ENCODE peak calls at places on chromosome 10, in seven cellular contexts. R, O, M, A, J, P and E are unnamed samples.
A peak's percentile ranks its signal among the peaks of the same experiment; 100 is the strongest.

GRCh38 chr10:49058341-49059255 is 56.7 kb downstream of the VSTM4 start:
- DNase-seq in R (peak; percentile 60), O (no peak), M (no peak), A (no peak), J (no peak), P (no peak), E (no peak)

GRCh38 chr10:123150986-123151738 is 3.0 kb upstream of the BUB3 start:
- DNase-seq in R (peak; percentile 17), O (no peak), M (peak; percentile 70), A (no peak), J (no peak), P (no peak), E (no peak)

GRCh38 chr10:118584181-118584954 is 11.1 kb downstream of the PRLHR start:
- DNase-seq in R (peak; percentile 68), O (peak; percentile 40), M (no peak), A (no peak), J (no peak), P (no peak), E (peak; percentile 86)

GRCh38 chr10:34172936-34173533 is 642.1 kb downstream of the PARD3 start:
- DNase-seq in R (peak; percentile 80), O (no peak), M (no peak), A (no peak), J (no peak), P (no peak), E (no peak)

GRCh38 chr10:22945934-22946673 is 18.3 kb downstream of the ARMC3 start:
- DNase-seq in R (no peak), O (no peak), M (no peak), A (no peak), J (no peak), P (no peak), E (no peak)

GRCh38 chr10:29037348-29038113 is 251.3 kb upstream of the LYZL1 start:
- DNase-seq in R (no peak), O (no peak), M (no peak), A (no peak), J (no peak), P (no peak), E (no peak)

GRCh38 chr10:124266468-124267230 is 152.1 kb downstream of the OAT start:
- DNase-seq in R (no peak), O (no peak), M (peak; percentile 51), A (no peak), J (no peak), P (no peak), E (no peak)

GRCh38 chr10:46542567-46543323 is 13.7 kb downstream of the GPRIN2 start:
- DNase-seq in R (no peak), O (no peak), M (peak; percentile 66), A (no peak), J (no peak), P (no peak), E (no peak)

GRCh38 chr10:76885815-76886214 is 751.8 kb downstream of the KCNMA1 start:
- DNase-seq in R (peak; percentile 47), O (no peak), M (no peak), A (no peak), J (no peak), P (no peak), E (no peak)

GRCh38 chr10:21238717-21239116 is 286.8 kb downstream of the SKIDA1 start:
- DNase-seq in R (no peak), O (no peak), M (no peak), A (no peak), J (no peak), P (no peak), E (no peak)

GRCh38 chr10:80501913-80502521 is 35.7 kb upstream of the SH2D4B start:
- DNase-seq in R (no peak), O (no peak), M (no peak), A (no peak), J (no peak), P (no peak), E (peak; percentile 52)

GRCh38 chr10:71077796-71078453 is 134.4 kb upstream of the UNC5B start:
- DNase-seq in R (no peak), O (no peak), M (peak; percentile 38), A (no peak), J (no peak), P (no peak), E (no peak)

GRCh38 chr10:9605231-9605630 is 1412.4 kb upstream of the CELF2 start:
- DNase-seq in R (no peak), O (no peak), M (no peak), A (no peak), J (no peak), P (no peak), E (no peak)

GRCh38 chr10:128191847-128192246 is 65.6 kb upstream of the MKI67 start:
- DNase-seq in R (no peak), O (no peak), M (no peak), A (no peak), J (no peak), P (no peak), E (no peak)

GRCh38 chr10:102776779-102777417 is 33.1 kb downstream of the WBP1L start:
- DNase-seq in R (peak; percentile 98), O (peak; percentile 85), M (peak; percentile 81), A (no peak), J (no peak), P (no peak), E (peak; percentile 99)
- TF ChIP-seq CTCF in R (no peak), O (no peak), M (no peak), A (no peak), J (no peak), P (no peak), E (peak; percentile 25)

GRCh38 chr10:106401161-106401560 is 763.3 kb downstream of the SORCS1 start:
- DNase-seq in R (no peak), O (no peak), M (no peak), A (no peak), J (no peak), P (no peak), E (no peak)
- TF ChIP-seq CTCF in R (peak; percentile 46), O (no peak), M (no peak), A (no peak), J (no peak), P (peak; percentile 48), E (no peak)

DNA sequence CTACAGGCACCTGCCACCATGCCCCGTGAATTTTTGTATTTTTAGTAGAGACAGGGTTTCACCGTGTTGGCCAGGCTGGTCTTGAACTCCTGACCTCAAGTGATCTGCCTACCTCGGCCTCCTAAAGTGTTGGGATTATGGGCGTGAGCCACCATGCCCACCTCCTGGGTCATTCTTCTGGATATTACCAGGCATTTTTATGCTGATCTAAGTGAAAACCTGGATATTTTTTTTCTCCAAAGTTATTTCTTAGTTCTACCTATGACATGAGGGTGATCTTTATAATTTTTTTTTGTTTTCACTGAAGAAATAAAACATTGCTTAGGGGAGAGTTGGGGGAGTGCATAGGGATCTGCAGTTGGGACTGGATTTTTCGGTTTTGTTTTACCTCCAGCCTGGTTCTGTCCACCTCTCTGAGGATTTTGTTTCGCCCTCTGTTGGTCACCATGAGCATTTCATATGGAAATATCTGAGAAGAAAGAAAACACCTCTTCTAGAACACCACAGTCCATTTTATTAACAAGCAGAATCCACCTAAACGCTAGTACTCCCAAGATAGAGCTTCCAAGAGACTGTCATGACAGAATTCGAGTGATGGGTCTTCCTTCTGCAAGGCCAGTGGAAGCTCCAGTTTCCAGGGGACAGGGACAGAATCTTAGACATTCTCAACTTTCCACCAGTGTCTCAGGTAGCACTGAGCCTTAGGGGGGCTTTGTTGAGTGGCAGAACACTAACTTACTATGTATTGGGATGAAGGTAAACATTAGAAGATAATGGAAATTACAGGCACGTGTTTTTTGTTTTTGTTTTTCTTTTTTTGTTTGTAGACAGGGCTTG is 33.4 kb upstream of the AFAP1L2 start:
- DNase-seq in R (peak; percentile 21), O (no peak), M (no peak), A (no peak), J (no peak), P (peak; percentile 15), E (no peak)
- TF ChIP-seq CTCF in R (peak; percentile 69), O (peak; percentile 68), M (peak; percentile 44), A (no peak), J (peak; percentile 61), P (peak; percentile 68), E (peak; percentile 75)

GRCh38 chr10:103711351-103711994 is 143.9 kb downstream of the SH3PXD2A start:
- DNase-seq in R (no peak), O (no peak), M (no peak), A (no peak), J (no peak), P (no peak), E (no peak)
- TF ChIP-seq CTCF in R (peak; percentile 13), O (no peak), M (no peak), A (no peak), J (peak; percentile 29), P (peak; percentile 25), E (peak; percentile 43)

GRCh38 chr10:119762035-119762434 is 36.2 kb downstream of the INPP5F start:
- DNase-seq in R (no peak), O (no peak), M (no peak), A (no peak), J (no peak), P (no peak), E (no peak)
- TF ChIP-seq CTCF in R (no peak), O (no peak), M (no peak), A (no peak), J (no peak), P (no peak), E (no peak)